ENCODE peak calls at places on chromosomes 1 and 21, in eight cellular contexts. One of them, this sample, is unnamed.

GRCh38 chr1:44701141-44701573 is 26.6 kb downstream of the ARMH1 start:
- DNase-seq in astrocyte: no peak
- DNase-seq in brain microvascular endothelial cell: no peak
- DNase-seq in mesothelial cell of epicardium: no peak
- DNase-seq in GM03348: no peak
- DNase-seq in breast epithelium: no peak
- DNase-seq in Right ventricle myocardium superior: no peak
- DNase-seq in EH: no peak
- DNase-seq in this sample: no peak

GRCh38 chr1:88847618-88848017 is 43.7 kb downstream of the GTF2B start:
- DNase-seq in astrocyte: no peak
- DNase-seq in brain microvascular endothelial cell: no peak
- DNase-seq in mesothelial cell of epicardium: no peak
- DNase-seq in GM03348: no peak
- DNase-seq in breast epithelium: no peak
- DNase-seq in Right ventricle myocardium superior: no peak
- DNase-seq in EH: peak
- DNase-seq in this sample: no peak

GRCh38 chr1:175539986-175540385 is 203.4 kb downstream of the TNR start:
- DNase-seq in astrocyte: no peak
- DNase-seq in brain microvascular endothelial cell: no peak
- DNase-seq in mesothelial cell of epicardium: no peak
- DNase-seq in GM03348: no peak
- DNase-seq in breast epithelium: no peak
- DNase-seq in Right ventricle myocardium superior: no peak
- DNase-seq in EH: no peak
- DNase-seq in this sample: no peak

GRCh38 chr1:160954158-160955104 is at the start of gene ITLN2:
- DNase-seq in astrocyte: no peak
- DNase-seq in brain microvascular endothelial cell: no peak
- DNase-seq in mesothelial cell of epicardium: peak
- DNase-seq in GM03348: peak
- DNase-seq in breast epithelium: no peak
- DNase-seq in Right ventricle myocardium superior: no peak
- DNase-seq in EH: peak
- DNase-seq in this sample: peak

GRCh38 chr21:36320421-36321324 is 676 bp downstream of the MORC3 start:
- DNase-seq in astrocyte: peak
- DNase-seq in brain microvascular endothelial cell: peak
- DNase-seq in mesothelial cell of epicardium: peak
- DNase-seq in GM03348: peak
- DNase-seq in breast epithelium: peak
- DNase-seq in Right ventricle myocardium superior: peak
- DNase-seq in EH: peak
- DNase-seq in this sample: peak

GRCh38 chr21:33286600-33287456 is 20.7 kb downstream of the IL10RB start:
- DNase-seq in astrocyte: peak
- DNase-seq in brain microvascular endothelial cell: peak
- DNase-seq in mesothelial cell of epicardium: no peak
- DNase-seq in GM03348: peak
- DNase-seq in breast epithelium: no peak
- DNase-seq in Right ventricle myocardium superior: peak
- DNase-seq in EH: peak
- DNase-seq in this sample: no peak

GRCh38 chr1:228979325-228979699 is 244.0 kb downstream of the RHOU start:
- DNase-seq in astrocyte: no peak
- DNase-seq in brain microvascular endothelial cell: no peak
- DNase-seq in mesothelial cell of epicardium: no peak
- DNase-seq in GM03348: no peak
- DNase-seq in breast epithelium: peak
- DNase-seq in Right ventricle myocardium superior: no peak
- DNase-seq in EH: no peak
- DNase-seq in this sample: no peak

GRCh38 chr1:34851431-34852105 is 8.0 kb downstream of the SMIM12 start:
- DNase-seq in astrocyte: no peak
- DNase-seq in brain microvascular endothelial cell: peak
- DNase-seq in mesothelial cell of epicardium: no peak
- DNase-seq in GM03348: no peak
- DNase-seq in breast epithelium: no peak
- DNase-seq in Right ventricle myocardium superior: peak
- DNase-seq in EH: no peak
- DNase-seq in this sample: no peak

GRCh38 chr1:243354511-243355153 is 98.8 kb downstream of the SDCCAG8 start:
- DNase-seq in astrocyte: peak
- DNase-seq in brain microvascular endothelial cell: no peak
- DNase-seq in mesothelial cell of epicardium: no peak
- DNase-seq in GM03348: peak
- DNase-seq in breast epithelium: no peak
- DNase-seq in Right ventricle myocardium superior: no peak
- DNase-seq in EH: peak
- DNase-seq in this sample: no peak

GRCh38 chr1:185328204-185328728 is 11.2 kb upstream of the IVNS1ABP start:
- DNase-seq in astrocyte: no peak
- DNase-seq in brain microvascular endothelial cell: no peak
- DNase-seq in mesothelial cell of epicardium: no peak
- DNase-seq in GM03348: no peak
- DNase-seq in breast epithelium: no peak
- DNase-seq in Right ventricle myocardium superior: no peak
- DNase-seq in EH: no peak
- DNase-seq in this sample: no peak

GRCh38 chr21:44433791-44434567 is 21.3 kb upstream of the LRRC3 start:
- DNase-seq in astrocyte: no peak
- DNase-seq in brain microvascular endothelial cell: no peak
- DNase-seq in mesothelial cell of epicardium: peak
- DNase-seq in GM03348: no peak
- DNase-seq in breast epithelium: no peak
- DNase-seq in Right ventricle myocardium superior: peak
- DNase-seq in EH: no peak
- DNase-seq in this sample: peak

GRCh38 chr1:78254517-78254916 is 208.8 kb downstream of the GIPC2 start:
- DNase-seq in astrocyte: peak
- DNase-seq in brain microvascular endothelial cell: no peak
- DNase-seq in mesothelial cell of epicardium: no peak
- DNase-seq in GM03348: peak
- DNase-seq in breast epithelium: no peak
- DNase-seq in Right ventricle myocardium superior: no peak
- DNase-seq in EH: peak
- DNase-seq in this sample: no peak

GRCh38 chr1:109446236-109446635 is 20.0 kb upstream of the PSMA5 start:
- DNase-seq in astrocyte: no peak
- DNase-seq in brain microvascular endothelial cell: no peak
- DNase-seq in mesothelial cell of epicardium: no peak
- DNase-seq in GM03348: peak
- DNase-seq in breast epithelium: no peak
- DNase-seq in Right ventricle myocardium superior: no peak
- DNase-seq in EH: peak
- DNase-seq in this sample: no peak

GRCh38 chr1:205325334-205325884 is 3.9 kb upstream of the NUAK2 start:
- DNase-seq in astrocyte: peak
- DNase-seq in brain microvascular endothelial cell: peak
- DNase-seq in mesothelial cell of epicardium: peak
- DNase-seq in GM03348: peak
- DNase-seq in breast epithelium: peak
- DNase-seq in Right ventricle myocardium superior: no peak
- DNase-seq in EH: peak
- DNase-seq in this sample: peak

GRCh38 chr21:27362249-27362648 is 395.4 kb upstream of the ADAMTS5 start:
- DNase-seq in astrocyte: no peak
- DNase-seq in brain microvascular endothelial cell: no peak
- DNase-seq in mesothelial cell of epicardium: no peak
- DNase-seq in GM03348: no peak
- DNase-seq in breast epithelium: no peak
- DNase-seq in Right ventricle myocardium superior: no peak
- DNase-seq in EH: peak
- DNase-seq in this sample: no peak

This sample was measured in activated CD4-positive, CD25-positive, alpha-beta regulatory T cell treated with anti-CD3 and anti-CD28 coated beads, Interleukin-2, amount 50 U/mL, for 72 hours.